ENCODE peak calls at places on chromosomes 3 and 15, in seven cellular contexts. H is activated T-cell treated with anti-CD3 and anti-CD28 coated beads for 4 hours; J is T-helper 1 cell; L is sciatic nerve; B is activated gamma-delta T cell treated with Interleukin-2 at 50 U/mL for 16 hours; M is stimulated activated CD8-positive, alpha-beta memory T cell treated with anti-CD3 and anti-CD28 coated beads, Interleukin-7, amount 100 ng/mL, for 4 hours; W is dermis blood vessel endothelial cell. C is an unnamed sample.

GRCh38 chr3:63450634-63451363 is 172.7 kb downstream of the SYNPR start:
- DNase-seq in H (no peak), J (no peak), L (no peak), B (no peak), M (no peak), W (no peak), C (peak)

GRCh38 chr3:151003024-151003771 is 30.7 kb upstream of the CLRN1 start:
- DNase-seq in H (no peak), J (no peak), L (no peak), B (no peak), M (no peak), W (peak), C (no peak)

GRCh38 chr15:62591842-62592838 is 427.1 kb upstream of the C2CD4B start:
- DNase-seq in H (no peak), J (no peak), L (no peak), B (no peak), M (no peak), W (no peak), C (no peak)

GRCh38 chr15:78915341-78916087 is 29.3 kb downstream of the CTSH start:
- DNase-seq in H (no peak), J (no peak), L (peak), B (no peak), M (no peak), W (no peak), C (peak)

GRCh38 chr3:132980102-132980501 is 58.1 kb upstream of the TMEM108 start:
- DNase-seq in H (no peak), J (no peak), L (no peak), B (no peak), M (no peak), W (no peak), C (no peak)

GRCh38 chr3:67864587-67865183 is 210.3 kb upstream of the SUCLG2 start:
- DNase-seq in H (no peak), J (no peak), L (no peak), B (no peak), M (no peak), W (no peak), C (no peak)

GRCh38 chr3:134239538-134239937 is 11.1 kb downstream of the RYK start:
- DNase-seq in H (no peak), J (no peak), L (no peak), B (no peak), M (no peak), W (peak), C (no peak)

GRCh38 chr3:4824948-4825325 is 154.3 kb upstream of the BHLHE40 start:
- DNase-seq in H (no peak), J (no peak), L (no peak), B (no peak), M (no peak), W (peak), C (peak)